ENCODE peak calls at places on chromosomes 7 and 10, in five cellular contexts. H is esophagus squamous epithelium; O is iPS DF 6.9; V is cardiac fibroblast; I is CD8-positive, alpha-beta memory T cell. P is an unnamed sample.
A peak's percentile ranks its signal among the peaks of the same experiment; 100 is the strongest.

GRCh38 chr7:116911799-116912198 is 41.5 kb upstream of the ST7 start:
- DNase-seq in O (no peak), I (no peak), H (no peak), V (no peak), P (no peak)

GRCh38 chr7:5345171-5345570 is 62.4 kb downstream of the SLC29A4 start:
- DNase-seq in I (no peak), O (no peak), H (no peak), V (no peak), P (no peak)

GRCh38 chr7:22173884-22174573 is 182.9 kb downstream of the RAPGEF5 start:
- DNase-seq in O (no peak), H (no peak), I (no peak), V (peak; percentile 9), P (peak; percentile 2)

GRCh38 chr10:29501692-29502091 is 133.1 kb downstream of the SVIL start:
- DNase-seq in O (no peak), V (peak; percentile 94), I (no peak), H (no peak), P (no peak)

GRCh38 chr7:150962743-150963399 is 15.2 kb downstream of the KCNH2 start:
- DNase-seq in V (peak; percentile 29), O (no peak), I (peak; percentile 35), H (no peak), P (peak; percentile 62)

GRCh38 chr10:34504534-34504933 is 310.6 kb downstream of the PARD3 start:
- DNase-seq in O (no peak), I (no peak), H (no peak), V (peak; percentile 52), P (no peak)

GRCh38 chr10:96998329-96998888 is 166.3 kb downstream of the LCOR start:
- DNase-seq in I (no peak), H (no peak), V (peak; percentile 74), O (no peak), P (no peak)

GRCh38 chr10:28810062-28810870 is 132.9 kb downstream of the BAMBI start:
- DNase-seq in O (peak; percentile 35), V (peak; percentile 23), H (no peak), I (no peak), P (no peak)

GRCh38 chr10:8543361-8544056 is 489.0 kb downstream of the GATA3 start:
- DNase-seq in V (no peak), O (no peak), I (no peak), H (no peak), P (no peak)

GRCh38 chr10:73732426-73732825 is 11.7 kb upstream of the SEC24C start:
- DNase-seq in H (no peak), V (no peak), I (no peak), O (no peak), P (no peak)

GRCh38 chr10:72524489-72524888 is 101.4 kb downstream of the MICU1 start:
- DNase-seq in H (no peak), I (no peak), V (peak; percentile 11), O (no peak), P (no peak)

GRCh38 chr10:130018730-130019185 is 54.7 kb upstream of the EBF3 start:
- DNase-seq in H (no peak), V (no peak), O (no peak), I (no peak), P (no peak)

GRCh38 chr10:28569506-28570159 is 36.7 kb downstream of the WAC start:
- DNase-seq in O (no peak), H (no peak), I (no peak), V (peak; percentile 42), P (no peak)

GRCh38 chr10:47013469-47014169 is 102.4 kb downstream of the PTPN20 start:
- DNase-seq in V (no peak), H (no peak), O (no peak), I (no peak), P (no peak)

GRCh38 chr10:45408421-45409319 is 34.7 kb downstream of the ALOX5 start:
- DNase-seq in O (no peak), V (no peak), H (no peak), I (no peak), P (no peak)

GRCh38 chr10:99537381-99538286 is 4.9 kb downstream of the NKX2-3 start:
- DNase-seq in I (no peak), H (no peak), O (no peak), V (no peak), P (no peak)

GRCh38 chr7:33754933-33755928 is 150.1 kb upstream of the BMPER start:
- DNase-seq in H (no peak), V (no peak), I (no peak), O (no peak), P (no peak)

GRCh38 chr10:24824536-24824935 is 100.8 kb upstream of the ARHGAP21 start:
- DNase-seq in O (no peak), V (no peak), H (no peak), I (no peak), P (no peak)

GRCh38 chr10:7666253-7667023 is at the start of gene ITIH5:
- DNase-seq in H (no peak), O (no peak), I (no peak), V (no peak), P (no peak)

GRCh38 chr10:86065711-86066251 is 300.8 kb downstream of the GRID1 start:
- DNase-seq in I (no peak), H (no peak), O (no peak), V (no peak), P (no peak)

GRCh38 chr7:30598121-30598876 is 3.6 kb downstream of the GARS1 start:
- DNase-seq in V (peak; percentile 61), H (no peak), O (no peak), I (no peak), P (no peak)

GRCh38 chr10:22722770-22723169 is 8.4 kb upstream of the PIP4K2A start:
- DNase-seq in H (no peak), I (no peak), O (no peak), V (no peak), P (no peak)

GRCh38 chr10:98485959-98486358 is 39.2 kb upstream of the HPS1 start:
- DNase-seq in O (no peak), I (no peak), H (no peak), V (peak; percentile 12), P (no peak)

GRCh38 chr7:156082048-156082447 is 269.8 kb upstream of the SHH start:
- DNase-seq in I (no peak), V (no peak), O (no peak), H (no peak), P (no peak)

GRCh38 chr10:64142395-64142794 is 621.2 kb downstream of the REEP3 start:
- DNase-seq in V (no peak), I (no peak), O (no peak), H (no peak), P (no peak)

GRCh38 chr7:155785536-155785935 is 26.7 kb downstream of the SHH start:
- DNase-seq in H (no peak), O (no peak), I (no peak), V (peak; percentile 66), P (no peak)

GRCh38 chr7:107563761-107564552 is at the start of the genes COG5 and DUS4L:
- DNase-seq in H (peak; percentile 6), I (peak; percentile 82), V (peak; percentile 83), O (peak; percentile 47), P (peak; percentile 83)

GRCh38 chr10:65194131-65194530 is 1672.9 kb downstream of the REEP3 start:
- DNase-seq in O (no peak), I (no peak), V (peak; percentile 4), H (no peak), P (no peak)

GRCh38 chr7:117858731-117859130 is 14.5 kb downstream of the CTTNBP2 start:
- DNase-seq in O (no peak), H (no peak), V (no peak), I (no peak), P (no peak)

GRCh38 chr7:158431941-158432347 is 155.7 kb downstream of the PTPRN2 start:
- DNase-seq in O (no peak), V (peak; percentile 94), I (no peak), H (no peak), P (no peak)
- H3K4me3 ChIP-seq in O (no peak overlapping the region), V (no peak overlapping the region), I (no peak overlapping the region), H (no peak overlapping the region), P (no peak overlapping the region)

GRCh38 chr7:16651391-16652254 is 5.6 kb downstream of the BZW2 start:
- DNase-seq in V (no peak), I (no peak), H (no peak), O (no peak), P (no peak)

GRCh38 chr7:16648551-16648950 is 2.6 kb downstream of the BZW2 start:
- DNase-seq in H (no peak), I (no peak), V (no peak), O (no peak), P (no peak)

GRCh38 chr7:16650266-16650665 is 4.3 kb downstream of the BZW2 start:
- DNase-seq in I (no peak), H (no peak), O (no peak), V (no peak), P (no peak)

GRCh38 chr7:16647435-16647960 is 1.5 kb downstream of the BZW2 start:
- DNase-seq in H (no peak), I (no peak), O (no peak), V (no peak), P (no peak)

GRCh38 chr7:16649196-16649595 is 3.2 kb downstream of the BZW2 start:
- DNase-seq in I (no peak), O (no peak), H (no peak), V (peak; percentile 70), P (no peak)
- H3K4me3 ChIP-seq in I (no peak overlapping the region), O (no peak overlapping the region), H (no peak overlapping the region), V (no peak overlapping the region), P (no peak overlapping the region)

GRCh38 chr7:101768280-101768679 is 49.1 kb upstream of the CUX1 start:
- DNase-seq in H (no peak), V (no peak), O (no peak), I (no peak), P (no peak)
- H3K4me3 ChIP-seq in H (no peak overlapping the region), V (no peak overlapping the region), O (no peak overlapping the region), I (no peak overlapping the region), P (no peak overlapping the region)

GRCh38 chr10:110007171-110007700 is 548 bp upstream of the ADD3 start:
- DNase-seq in V (peak; percentile 64), I (no peak), H (peak; percentile 41), O (no peak), P (no peak)

GRCh38 chr10:110005716-110006115 is 2.1 kb upstream of the ADD3 start:
- DNase-seq in O (no peak), V (peak; percentile 85), H (no peak), I (no peak), P (no peak)

GRCh38 chr10:110007701-110008517 is at the start of gene ADD3:
- DNase-seq in I (peak; percentile 98), O (peak; percentile 84), V (peak; percentile 94), H (peak; percentile 76), P (peak; percentile 92)

GRCh38 chr10:110008518-110009339 is 945 bp downstream of the ADD3 start:
- DNase-seq in V (no peak), I (peak; percentile 26), H (peak; percentile 10), O (no peak), P (peak; percentile 49)

DNA sequence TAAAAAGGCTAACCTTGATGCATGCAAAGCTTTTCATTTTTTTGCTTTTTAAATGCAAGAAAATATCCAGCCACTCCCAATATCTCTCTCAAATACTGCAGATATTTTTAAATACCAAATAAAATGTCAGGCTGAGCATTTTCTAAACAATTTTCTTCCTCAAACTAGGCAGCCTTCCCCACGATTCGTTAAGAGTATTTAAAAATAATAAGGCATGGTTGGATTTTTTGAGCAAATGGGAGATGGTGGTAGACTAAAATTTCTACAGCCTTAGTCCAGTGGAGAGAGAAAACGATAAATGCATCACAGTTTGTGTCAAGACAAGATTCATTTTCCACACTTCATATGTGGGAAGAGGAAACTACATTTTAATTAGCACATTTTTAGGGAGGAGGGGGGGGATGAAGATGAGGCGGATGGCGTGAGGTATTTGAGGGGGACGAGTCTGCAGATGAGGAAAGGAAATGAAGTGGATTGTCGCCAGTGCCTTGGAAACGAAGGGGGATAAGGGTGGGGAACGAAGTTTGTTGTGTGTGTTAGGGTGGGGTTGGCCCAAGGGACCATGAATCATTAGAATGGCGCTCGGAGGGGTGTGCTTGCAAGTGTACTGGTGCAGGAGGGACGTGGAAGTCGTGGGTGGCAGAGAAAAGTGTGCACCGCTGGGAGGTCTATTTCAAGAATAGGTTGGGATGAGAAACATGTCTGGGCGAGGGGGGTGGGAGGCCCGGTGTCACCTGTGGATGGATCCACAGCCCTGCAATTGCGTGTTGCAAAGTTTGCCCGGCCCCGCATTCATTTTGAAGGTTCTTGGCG is 1.2 kb upstream of the ADD3 start:
- DNase-seq in V (peak; percentile 93), H (no peak), O (no peak), I (peak; percentile 1), P (peak; percentile 52)
- H3K4me3 ChIP-seq in V (peak overlapping the region; percentile 83), H (peak overlapping the region; percentile 94), O (peak overlapping the region; percentile 67), I (peak overlapping the region; percentile 51), P (no peak overlapping the region)

P was measured in CD4-positive, alpha-beta memory T cell.